ENCODE peak calls at places on chromosomes 12 and 14, in four cellular contexts. E is progenitor cell of endocrine pancreas, G is hepatic stellate cell, Z is T follicular helper cell. W is an unnamed sample.

GRCh38 chr12:76942276-76942675 is 63.5 kb upstream of the CSRP2 start:
- DNase-seq in G (peak; percentile 16), Z (no peak), E (no peak), W (no peak)

GRCh38 chr14:61126083-61126962 is 145.3 kb downstream of the SLC38A6 start:
- DNase-seq in Z (no peak), G (no peak), E (no peak), W (peak; percentile 76)

GRCh38 chr14:92352158-92352985 is 29.4 kb downstream of the SLC24A4 start:
- DNase-seq in Z (no peak), E (no peak), G (no peak), W (peak; percentile 17)

GRCh38 chr12:117819160-117819559 is 149.6 kb downstream of the KSR2 start:
- DNase-seq in G (no peak), Z (no peak), E (no peak), W (no peak)

GRCh38 chr14:58362798-58363412 is 32.8 kb upstream of the TOMM20L start:
- DNase-seq in Z (no peak), G (no peak), E (no peak), W (peak; percentile 74)

GRCh38 chr12:122203968-122204828 is 689 bp downstream of the B3GNT4 start:
- DNase-seq in Z (no peak), E (no peak), G (no peak), W (no peak)

GRCh38 chr12:19970116-19970515 is 398.2 kb upstream of the PDE3A start:
- DNase-seq in Z (no peak), G (peak; percentile 45), E (no peak), W (peak; percentile 39)

GRCh38 chr12:81077329-81077685 is 572 bp upstream of the ACSS3 start:
- DNase-seq in E (no peak), G (peak; percentile 27), Z (no peak), W (no peak)

GRCh38 chr12:74641262-74641661 is 103.6 kb downstream of the ATXN7L3B start:
- DNase-seq in Z (no peak), G (no peak), E (no peak), W (no peak)

GRCh38 chr12:76029982-76030377 is 1.6 kb downstream of the PHLDA1 start:
- DNase-seq in Z (no peak), E (no peak), G (no peak), W (no peak)

GRCh38 chr12:107344035-107344808 is 250.9 kb upstream of the CRY1 start:
- DNase-seq in E (no peak), G (no peak), Z (no peak), W (peak; percentile 67)

GRCh38 chr12:98725481-98726247 is 80.6 kb downstream of the APAF1 start:
- DNase-seq in G (peak; percentile 69), E (no peak), Z (peak; percentile 12), W (peak; percentile 31)

GRCh38 chr12:126667340-126667739 is 1599.6 kb upstream of the TMEM132C start:
- DNase-seq in G (no peak), E (no peak), Z (no peak), W (no peak)

GRCh38 chr14:31465113-31465512 is 7.8 kb upstream of the DTD2 start:
- DNase-seq in G (peak; percentile 48), E (no peak), Z (no peak), W (no peak)

GRCh38 chr12:92075425-92075891 is 70.2 kb downstream of the BTG1 start:
- DNase-seq in G (peak; percentile 37), E (no peak), Z (no peak), W (no peak)

GRCh38 chr14:86510503-86510902 is 980.6 kb downstream of the FLRT2 start:
- DNase-seq in G (no peak), Z (no peak), E (no peak), W (no peak)

GRCh38 chr12:111503116-111503515 is 96.0 kb downstream of the ATXN2 start:
- DNase-seq in E (no peak), G (no peak), Z (no peak), W (no peak)

W was measured in HTR-8/SVneo.